ENCODE peak calls at places on chromosomes 5 and 9, in ten cellular contexts. B is neural progenitor cell, Q is endothelial cell of umbilical vein, M is mucosa of descending colon, C is neural crest cell, A is bronchial epithelial cell, S is AG04450, O is lower leg skin, F is thoracic aorta, H is fibroblast of lung. T is an unnamed sample.

GRCh38 chr9:118271331-118271730 is 567.1 kb downstream of the TLR4 start:
- DNase-seq in B (no peak), Q (no peak), M (no peak), C (no peak), A (no peak), S (no peak), O (no peak), F (no peak), H (no peak), T (no peak)

GRCh38 chr9:13427587-13427986 is 148.1 kb upstream of the MPDZ start:
- DNase-seq in B (peak), Q (peak), M (no peak), C (peak), A (peak), S (peak), O (no peak), F (no peak), H (peak), T (no peak)

GRCh38 chr5:34959323-34959722 is 30.0 kb downstream of the DNAJC21 start:
- DNase-seq in B (no peak), Q (no peak), M (no peak), C (no peak), A (peak), S (peak), O (no peak), F (no peak), H (peak), T (no peak)

GRCh38 chr5:108381955-108382783 is at the start of gene FBXL17:
- DNase-seq in B (peak), Q (peak), M (peak), C (peak), A (peak), S (peak), O (peak), F (peak), H (peak), T (peak)

GRCh38 chr9:132026932-132027585 is 52.6 kb downstream of the MED27 start:
- DNase-seq in B (no peak), Q (no peak), M (no peak), C (no peak), A (peak), S (peak), O (no peak), F (no peak), H (no peak), T (no peak)

GRCh38 chr5:67308988-67309688 is 112.5 kb upstream of the CD180 start:
- DNase-seq in B (no peak), Q (no peak), M (no peak), C (no peak), A (peak), S (no peak), O (no peak), F (no peak), H (no peak), T (no peak)

GRCh38 chr5:1312993-1313833 is 18.3 kb upstream of the TERT start:
- DNase-seq in B (no peak), Q (no peak), M (peak), C (no peak), A (no peak), S (no peak), O (no peak), F (no peak), H (no peak), T (peak)

GRCh38 chr5:593511-593910 is 18.6 kb upstream of the CEP72 start:
- DNase-seq in B (no peak), Q (no peak), M (no peak), C (no peak), A (no peak), S (no peak), O (no peak), F (no peak), H (no peak), T (no peak)

GRCh38 chr5:72268753-72269410 is 51.2 kb downstream of the MRPS27 start:
- DNase-seq in B (peak), Q (peak), M (peak), C (peak), A (peak), S (no peak), O (peak), F (no peak), H (peak), T (peak)

GRCh38 chr9:128554155-128554862 is 1.9 kb downstream of the SPTAN1 start:
- DNase-seq in B (peak), Q (peak), M (peak), C (peak), A (peak), S (peak), O (peak), F (no peak), H (peak), T (peak)

GRCh38 chr5:160325716-160326115 is 13.4 kb upstream of the CCNJL start:
- DNase-seq in B (no peak), Q (no peak), M (no peak), C (no peak), A (no peak), S (no peak), O (no peak), F (no peak), H (no peak), T (no peak)

GRCh38 chr9:76691761-76692313 is 72.4 kb upstream of the PCA3 start:
- DNase-seq in B (peak), Q (peak), M (no peak), C (no peak), A (no peak), S (no peak), O (no peak), F (no peak), H (peak), T (peak)

GRCh38 chr9:35516481-35516880 is 26.6 kb downstream of the RUSC2 start:
- DNase-seq in B (peak), Q (peak), M (no peak), C (no peak), A (peak), S (no peak), O (no peak), F (no peak), H (peak), T (no peak)

GRCh38 chr5:168528521-168529360 is at the start of gene FBLL1:
- DNase-seq in B (peak), Q (peak), M (no peak), C (peak), A (no peak), S (no peak), O (no peak), F (no peak), H (peak), T (peak)

GRCh38 chr9:73173526-73174411 is 22.1 kb downstream of the ANXA1 start:
- DNase-seq in B (no peak), Q (no peak), M (no peak), C (no peak), A (peak), S (no peak), O (no peak), F (no peak), H (no peak), T (no peak)

GRCh38 chr5:135203593-135204036 is 169.6 kb upstream of the PITX1 start:
- DNase-seq in B (no peak), Q (no peak), M (no peak), C (no peak), A (no peak), S (no peak), O (no peak), F (no peak), H (no peak), T (no peak)

GRCh38 chr5:134252671-134253070 is 26.8 kb upstream of the PPP2CA start:
- DNase-seq in B (no peak), Q (peak), M (no peak), C (no peak), A (peak), S (no peak), O (no peak), F (no peak), H (peak), T (no peak)

GRCh38 chr5:81782811-81783210 is 31.9 kb upstream of the SSBP2 start:
- DNase-seq in B (no peak), Q (no peak), M (no peak), C (no peak), A (peak), S (no peak), O (no peak), F (no peak), H (peak), T (no peak)

GRCh38 chr9:113737414-113738271 is 138.5 kb upstream of the ZNF618 start:
- DNase-seq in B (peak), Q (peak), M (no peak), C (peak), A (peak), S (peak), O (peak), F (peak), H (peak), T (peak)

GRCh38 chr9:36960575-36960955 is 73.5 kb downstream of the PAX5 start:
- DNase-seq in B (no peak), Q (no peak), M (no peak), C (no peak), A (no peak), S (no peak), O (no peak), F (no peak), H (no peak), T (no peak)

GRCh38 chr9:100595391-100596199 is 17.7 kb downstream of the CAVIN4 start:
- DNase-seq in B (peak), Q (peak), M (no peak), C (peak), A (peak), S (no peak), O (no peak), F (no peak), H (peak), T (peak)

GRCh38 chr5:39400711-39401385 is 23.9 kb downstream of the DAB2 start:
- DNase-seq in B (no peak), Q (no peak), M (no peak), C (no peak), A (no peak), S (no peak), O (no peak), F (no peak), H (peak), T (no peak)

GRCh38 chr5:154844800-154845199 is 5.6 kb downstream of the FAXDC2 start:
- DNase-seq in B (no peak), Q (peak), M (no peak), C (no peak), A (no peak), S (no peak), O (no peak), F (no peak), H (no peak), T (no peak)

GRCh38 chr5:96817496-96817895 is 9.8 kb upstream of the ERAP1 start:
- DNase-seq in B (no peak), Q (no peak), M (no peak), C (no peak), A (no peak), S (no peak), O (no peak), F (no peak), H (no peak), T (no peak)

GRCh38 chr5:31937703-31938102 is 236.4 kb downstream of the GOLPH3 start:
- DNase-seq in B (no peak), Q (no peak), M (no peak), C (no peak), A (no peak), S (no peak), O (no peak), F (no peak), H (no peak), T (no peak)

GRCh38 chr5:31944683-31945445 is 229.3 kb downstream of the GOLPH3 start:
- DNase-seq in B (no peak), Q (no peak), M (peak), C (no peak), A (no peak), S (no peak), O (peak), F (no peak), H (peak), T (no peak)

GRCh38 chr5:31942546-31942945 is 231.6 kb downstream of the GOLPH3 start:
- DNase-seq in B (no peak), Q (no peak), M (no peak), C (no peak), A (no peak), S (no peak), O (no peak), F (no peak), H (peak), T (no peak)

GRCh38 chr5:31939151-31939550 is 235.0 kb downstream of the GOLPH3 start:
- DNase-seq in B (no peak), Q (no peak), M (no peak), C (no peak), A (peak), S (no peak), O (no peak), F (no peak), H (peak), T (no peak)

GRCh38 chr5:31941356-31941755 is 232.8 kb downstream of the GOLPH3 start:
- DNase-seq in B (no peak), Q (no peak), M (no peak), C (no peak), A (peak), S (no peak), O (no peak), F (no peak), H (no peak), T (no peak)
- TF ChIP-seq CTCF in B (no peak), Q (no peak), M (no peak), C (no peak), A (no peak), S (no peak), O (no peak), F (no peak), H (no peak), T (no peak)

GRCh38 chr9:18294229-18294628 is 179.7 kb upstream of the ADAMTSL1 start:
- DNase-seq in B (no peak), Q (peak), M (no peak), C (no peak), A (no peak), S (no peak), O (no peak), F (no peak), H (no peak), T (no peak)

GRCh38 chr9:18299449-18299848 is 174.5 kb upstream of the ADAMTSL1 start:
- DNase-seq in B (no peak), Q (no peak), M (no peak), C (no peak), A (no peak), S (no peak), O (no peak), F (no peak), H (no peak), T (no peak)

GRCh38 chr9:18296702-18297531 is 177.0 kb upstream of the ADAMTSL1 start:
- DNase-seq in B (no peak), Q (peak), M (no peak), C (no peak), A (peak), S (no peak), O (no peak), F (no peak), H (peak), T (no peak)

DNA sequence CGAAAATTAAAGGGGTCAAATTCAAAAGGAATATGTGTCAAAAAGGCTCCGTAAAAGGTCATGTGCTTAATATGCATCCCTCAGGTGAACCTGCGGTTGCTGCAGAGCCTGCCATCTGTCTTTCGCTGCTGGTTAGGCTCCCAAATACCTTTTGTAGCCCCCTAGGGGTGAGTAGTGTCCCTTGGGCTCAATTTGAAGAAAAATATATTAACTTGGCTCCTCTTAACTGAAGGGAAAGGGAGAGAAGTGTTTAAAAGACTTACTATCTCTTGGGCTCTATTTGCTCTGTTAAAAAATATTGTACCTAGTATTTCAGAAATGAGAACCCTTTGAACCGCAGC is 176.5 kb upstream of the ADAMTSL1 start:
- DNase-seq in B (peak), Q (no peak), M (no peak), C (no peak), A (no peak), S (no peak), O (no peak), F (no peak), H (no peak), T (no peak)
- TF ChIP-seq CTCF in B (peak), Q (peak), M (no peak), C (peak), A (peak), S (peak), O (no peak), F (no peak), H (peak), T (no peak)

DNA sequence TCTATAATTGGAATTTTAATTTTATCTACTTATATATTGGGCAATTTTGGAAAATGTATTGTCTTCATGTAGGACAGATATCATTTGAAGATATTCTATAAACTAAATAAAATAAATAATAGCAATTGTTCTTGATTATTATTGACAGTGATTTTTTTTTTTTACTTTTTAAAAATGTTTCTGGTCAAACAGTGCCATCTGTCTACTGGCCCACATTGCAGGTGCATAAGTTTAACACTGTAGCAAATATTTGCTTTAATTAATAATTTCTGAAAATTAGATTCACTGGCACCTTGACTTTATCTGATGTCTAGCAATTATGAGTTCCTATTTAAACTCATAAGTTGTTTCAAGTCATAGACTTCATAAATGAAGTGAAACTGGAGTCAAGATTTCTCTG is 41.1 kb upstream of the ISOC1 start:
- DNase-seq in B (no peak), Q (no peak), M (no peak), C (no peak), A (no peak), S (no peak), O (no peak), F (no peak), H (no peak), T (no peak)
- TF ChIP-seq CTCF in B (no peak), Q (no peak), M (no peak), C (no peak), A (no peak), S (no peak), O (no peak), F (no peak), H (no peak), T (no peak)

DNA sequence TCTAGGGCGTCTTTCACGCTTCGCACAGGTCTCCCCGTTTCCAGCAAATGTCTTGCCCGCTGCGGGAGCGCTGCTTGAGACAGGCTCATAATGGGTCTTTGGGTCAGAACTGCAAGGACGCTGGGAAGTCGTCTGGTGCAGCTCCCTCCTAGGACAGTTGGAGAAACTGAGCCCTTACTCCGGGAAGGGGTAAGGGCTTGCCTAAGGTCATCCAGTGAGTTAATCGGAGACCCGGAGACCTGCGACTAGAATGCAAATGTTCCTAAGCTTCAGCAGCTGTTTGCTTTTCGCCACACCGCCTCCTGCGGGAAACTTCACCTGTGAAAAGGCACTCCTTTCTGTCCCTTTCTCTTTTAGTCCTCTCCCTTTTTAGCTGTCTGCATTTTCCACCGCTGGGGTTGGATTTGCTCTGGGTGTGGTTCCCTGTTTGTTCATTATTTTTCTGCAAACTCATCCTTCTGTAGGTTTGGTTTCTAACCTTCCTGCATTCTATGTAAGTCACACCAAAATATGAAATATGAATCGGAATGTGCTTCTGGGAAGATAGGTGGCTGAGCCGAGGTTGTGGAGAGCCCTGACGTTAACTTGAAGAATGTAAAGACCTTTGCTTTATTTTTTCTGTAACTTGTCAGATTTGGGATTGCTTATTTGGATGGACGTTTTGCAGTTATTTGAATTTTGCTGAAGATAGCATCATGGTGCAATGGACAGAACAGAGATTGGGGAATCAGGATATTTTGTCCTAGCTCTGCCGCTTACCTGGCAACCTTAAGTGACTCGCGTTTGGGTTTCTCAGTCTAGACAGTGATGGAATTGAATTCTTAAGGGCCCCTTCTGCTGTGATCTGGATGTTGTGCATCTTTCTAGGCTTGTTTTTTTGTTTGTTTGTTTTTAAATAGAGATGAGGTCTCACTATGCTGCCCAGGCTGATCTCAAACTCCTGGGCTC is 909 bp downstream of the SLC36A1 start:
- DNase-seq in B (peak), Q (peak), M (no peak), C (peak), A (peak), S (no peak), O (peak), F (no peak), H (peak), T (peak)
- TF ChIP-seq CTCF in B (peak), Q (no peak), M (no peak), C (no peak), A (peak), S (peak), O (no peak), F (no peak), H (no peak), T (peak)

GRCh38 chr5:28346696-28347095 is 1308.3 kb upstream of the CDH9 start:
- DNase-seq in B (no peak), Q (no peak), M (no peak), C (no peak), A (no peak), S (no peak), O (no peak), F (no peak), H (no peak), T (no peak)

GRCh38 chr5:28344803-28345433 is 1306.5 kb upstream of the CDH9 start:
- DNase-seq in B (peak), Q (peak), M (no peak), C (no peak), A (peak), S (no peak), O (no peak), F (no peak), H (no peak), T (peak)
- TF ChIP-seq CTCF in B (peak), Q (peak), M (no peak), C (peak), A (peak), S (no peak), O (no peak), F (no peak), H (no peak), T (peak)

T was measured in nephron progenitor cell.